ENCODE peak calls at places on chromosomes 13 and 19, in nine cellular contexts. I is CD4-positive, alpha-beta memory T cell; X is HCT116; C is kidney epithelial cell; S is fibroblast of lung; P is GM23248; O is body of pancreas; B is psoas muscle; D is PC-9. J is an unnamed sample. For H3K36me3, the result is how much of the 10 kb centered on the place peaks cover.

GRCh38 chr19:48928164-48929005 is 5.1 kb upstream of the DHDH start:
- DNase-seq in I (no peak), X (no peak), C (no peak), S (peak), P (no peak), O (no peak), B (no peak), D (no peak), J (no peak)

GRCh38 chr19:47230122-47230920 is 678 bp downstream of the BBC3 start:
- DNase-seq in I (peak), X (no peak), C (no peak), S (peak), P (peak), O (peak), B (peak), D (no peak), J (peak)

GRCh38 chr19:41705393-41706174 is 2.8 kb upstream of the CEACAM5 start:
- DNase-seq in I (peak), X (no peak), C (no peak), S (no peak), P (peak), O (peak), B (no peak), D (no peak), J (peak)

GRCh38 chr13:98822238-98822606 is 69.8 kb upstream of the SLC15A1 start:
- DNase-seq in I (no peak), X (no peak), C (no peak), S (peak), P (peak), O (peak), B (no peak), D (no peak), J (no peak)

GRCh38 chr13:95168191-95168590 is 133.1 kb downstream of the ABCC4 start:
- DNase-seq in I (no peak), X (no peak), C (no peak), S (no peak), P (no peak), O (no peak), B (no peak), D (no peak), J (no peak)

GRCh38 chr19:6753178-6754031 is 13.8 kb downstream of the SH2D3A start:
- DNase-seq in I (peak), X (peak), C (no peak), S (peak), P (peak), O (peak), B (peak), D (no peak), J (peak)

GRCh38 chr13:108595416-108596257 is 33.8 kb upstream of the MYO16 start:
- DNase-seq in I (no peak), X (no peak), C (no peak), S (no peak), P (no peak), O (no peak), B (no peak), D (no peak), J (peak)

GRCh38 chr19:1725100-1726064 is 27.9 kb upstream of the ONECUT3 start:
- DNase-seq in I (no peak), X (no peak), C (no peak), S (peak), P (peak), O (peak), B (peak), D (no peak), J (peak)

GRCh38 chr19:35742121-35742724 is at the start of gene IGFLR1:
- DNase-seq in I (peak), X (no peak), C (no peak), S (no peak), P (no peak), O (no peak), B (no peak), D (no peak), J (no peak)

GRCh38 chr13:35768551-35768950 is 292.1 kb upstream of the MAB21L1 start:
- DNase-seq in I (no peak), X (no peak), C (no peak), S (peak), P (no peak), O (no peak), B (no peak), D (no peak), J (no peak)

GRCh38 chr19:41696402-41697197 is 8.5 kb upstream of the CEACAM7 start:
- DNase-seq in I (no peak), X (no peak), C (no peak), S (no peak), P (peak), O (no peak), B (no peak), D (no peak), J (no peak)

GRCh38 chr19:6458695-6459355 is 767 bp downstream of the SLC25A23 start:
- DNase-seq in I (no peak), X (no peak), C (no peak), S (no peak), P (peak), O (peak), B (no peak), D (no peak), J (peak)

GRCh38 chr13:30173301-30173605 is 134.1 kb downstream of the KATNAL1 start:
- DNase-seq in I (no peak), X (no peak), C (no peak), S (no peak), P (no peak), O (no peak), B (no peak), D (no peak), J (no peak)

GRCh38 chr19:11581740-11582139 is 4.3 kb upstream of the ACP5 start:
- DNase-seq in I (peak), X (no peak), C (no peak), S (no peak), P (peak), O (no peak), B (no peak), D (no peak), J (no peak)

GRCh38 chr13:97844151-97844550 is 109.3 kb upstream of the IPO5 start:
- DNase-seq in I (no peak), X (no peak), C (no peak), S (no peak), P (no peak), O (no peak), B (no peak), D (no peak), J (no peak)

GRCh38 chr13:85040176-85040660 is 759.0 kb downstream of the SLITRK6 start:
- DNase-seq in I (no peak), X (no peak), C (no peak), S (no peak), P (no peak), O (no peak), B (no peak), D (no peak), J (no peak)

GRCh38 chr13:110106726-110107125 is 200.2 kb downstream of the COL4A1 start:
- DNase-seq in I (no peak), X (no peak), C (no peak), S (peak), P (peak), O (peak), B (no peak), D (no peak), J (no peak)

GRCh38 chr19:5058456-5059190 is 89.7 kb downstream of the KDM4B start:
- DNase-seq in I (no peak), X (no peak), C (no peak), S (no peak), P (peak), O (no peak), B (no peak), D (no peak), J (no peak)

GRCh38 chr13:49326222-49326917 is 78.6 kb downstream of the CDADC1 start:
- DNase-seq in I (no peak), X (no peak), C (no peak), S (no peak), P (no peak), O (no peak), B (no peak), D (no peak), J (no peak)

GRCh38 chr13:75073791-75074190 is 408.2 kb downstream of the TBC1D4 start:
- DNase-seq in I (no peak), X (no peak), C (no peak), S (no peak), P (no peak), O (no peak), B (no peak), D (no peak), J (no peak)

GRCh38 chr13:41019578-41020347 is 647 bp upstream of the ELF1 start:
- DNase-seq in I (no peak), X (no peak), C (peak), S (no peak), P (no peak), O (peak), B (no peak), D (no peak), J (no peak)

GRCh38 chr19:35120898-35121297 is 5.3 kb downstream of the FXYD3 start:
- DNase-seq in I (no peak), X (no peak), C (no peak), S (no peak), P (peak), O (no peak), B (no peak), D (peak), J (no peak)

GRCh38 chr13:48377857-48378256 is 35.1 kb downstream of the LPAR6 start:
- DNase-seq in I (no peak), X (no peak), C (no peak), S (no peak), P (no peak), O (no peak), B (no peak), D (no peak), J (no peak)

GRCh38 chr13:92838786-92839185 is 387.8 kb upstream of the GPC6 start:
- DNase-seq in I (no peak), X (no peak), C (peak), S (peak), P (peak), O (no peak), B (no peak), D (no peak), J (no peak)

GRCh38 chr13:88051746-88052482 is 380.7 kb downstream of the SLITRK5 start:
- DNase-seq in I (no peak), X (no peak), C (no peak), S (no peak), P (no peak), O (no peak), B (no peak), D (no peak), J (no peak)

GRCh38 chr13:34250151-34250550 is 432.2 kb downstream of the RFC3 start:
- DNase-seq in I (no peak), X (no peak), C (no peak), S (no peak), P (no peak), O (no peak), B (no peak), D (no peak), J (no peak)

GRCh38 chr19:13774217-13775191 is at the start of gene C19orf53:
- DNase-seq in I (peak), X (peak), C (no peak), S (peak), P (peak), O (peak), B (peak), D (peak), J (peak)

GRCh38 chr13:110566201-110566600 is 4.7 kb upstream of the RAB20 start:
- DNase-seq in I (no peak), X (no peak), C (no peak), S (no peak), P (no peak), O (no peak), B (no peak), D (no peak), J (no peak)

GRCh38 chr19:42563352-42564210 is 31.1 kb downstream of the CEACAM8 start:
- DNase-seq in I (no peak), X (peak), C (no peak), S (peak), P (peak), O (peak), B (no peak), D (no peak), J (peak)

GRCh38 chr13:85379433-85379832 is 419.8 kb downstream of the SLITRK6 start:
- DNase-seq in I (no peak), X (no peak), C (no peak), S (no peak), P (no peak), O (no peak), B (no peak), D (no peak), J (no peak)

GRCh38 chr13:40777166-40777956 is 6.4 kb upstream of the MRPS31 start:
- DNase-seq in I (peak), X (peak), C (no peak), S (peak), P (peak), O (peak), B (no peak), D (peak), J (peak)

GRCh38 chr19:22976248-22976647 is 26.7 kb downstream of the ZNF728 start:
- DNase-seq in I (no peak), X (no peak), C (no peak), S (no peak), P (no peak), O (no peak), B (no peak), D (no peak), J (no peak)

GRCh38 chr13:99385161-99385560 is 78.0 kb upstream of the GPR183 start:
- DNase-seq in I (no peak), X (no peak), C (no peak), S (no peak), P (no peak), O (no peak), B (no peak), D (no peak), J (no peak)

GRCh38 chr13:38755792-38756191 is 68.9 kb downstream of the FREM2 start:
- DNase-seq in I (no peak), X (no peak), C (no peak), S (no peak), P (no peak), O (peak), B (no peak), D (no peak), J (no peak)

GRCh38 chr13:36774895-36775294 is 44.1 kb upstream of the RFXAP start:
- DNase-seq in I (no peak), X (no peak), C (no peak), S (no peak), P (no peak), O (no peak), B (no peak), D (no peak), J (no peak)

GRCh38 chr13:79548886-79549285 is 67.9 kb downstream of the NDFIP2 start:
- DNase-seq in I (no peak), X (no peak), C (no peak), S (peak), P (no peak), O (no peak), B (no peak), D (no peak), J (no peak)

DNA sequence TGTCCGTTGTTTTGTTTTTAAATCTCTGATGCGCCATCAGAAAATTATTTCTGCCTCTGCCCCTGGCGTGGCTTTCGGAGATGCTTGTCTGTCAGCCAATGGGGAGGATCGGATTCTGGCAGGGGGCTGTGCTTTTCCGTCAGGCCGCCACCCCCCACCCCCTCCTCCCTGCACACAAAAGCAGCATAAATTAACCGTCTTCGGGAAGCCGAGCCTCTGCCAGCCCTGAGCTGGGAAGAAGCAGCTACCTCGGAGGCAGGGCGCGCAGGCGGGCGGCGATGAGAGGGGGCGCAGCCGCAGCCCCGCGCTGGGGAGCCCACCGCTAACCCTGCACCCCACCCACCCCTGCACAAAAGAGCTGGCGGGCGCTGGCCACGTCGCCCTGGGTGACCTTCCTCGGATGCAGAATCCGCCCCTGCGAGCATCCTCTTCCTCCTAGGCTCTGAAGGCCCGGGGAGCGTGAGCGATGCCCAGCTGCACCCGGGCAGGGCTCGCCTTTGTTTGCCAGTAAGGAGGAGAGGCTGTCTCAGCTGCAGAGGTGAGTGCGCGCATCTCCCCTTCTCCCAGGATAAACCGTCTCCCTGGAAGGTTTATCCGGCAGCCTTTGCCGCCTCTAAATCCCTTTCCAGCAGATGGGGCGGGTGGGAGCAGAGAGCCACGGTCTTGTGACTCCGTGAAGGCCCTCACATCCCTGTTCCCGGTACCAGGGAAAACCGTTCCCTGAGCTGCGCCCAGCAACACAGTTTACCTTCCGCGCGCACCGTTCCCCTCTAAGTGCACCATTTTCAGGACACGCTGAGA is at the start of gene ATCAY:
- DNase-seq in I (no peak), X (no peak), C (no peak), S (no peak), P (no peak), O (no peak), B (no peak), D (no peak), J (peak)
- H3K4me3 ChIP-seq in I (no peak), X (no peak), C (no peak), S (no peak), P (no peak), O (no peak), B (no peak), D (no peak), J (peak)

GRCh38 chr19:45070861-45071544 is 5.3 kb downstream of the ZNF296 start:
- DNase-seq in I (no peak), X (no peak), C (no peak), S (no peak), P (no peak), O (no peak), B (no peak), D (no peak), J (peak)
- H3K36me3 ChIP-seq in I (under half), X (under half), C (under half), S (under half), P (under half), O (under half), B (half or more), D (under half), J (under half)

GRCh38 chr19:19626516-19627441 is 1.2 kb downstream of the LPAR2 start:
- DNase-seq in I (no peak), X (no peak), C (no peak), S (no peak), P (no peak), O (no peak), B (no peak), D (no peak), J (peak)

GRCh38 chr19:19627442-19627715 is 641 bp downstream of the LPAR2 start:
- DNase-seq in I (peak), X (no peak), C (no peak), S (no peak), P (no peak), O (no peak), B (no peak), D (no peak), J (peak)

GRCh38 chr19:19628499-19629134 is 597 bp upstream of the LPAR2 start:
- DNase-seq in I (peak), X (peak), C (no peak), S (peak), P (peak), O (peak), B (no peak), D (peak), J (peak)

GRCh38 chr19:19630062-19630414 is 2.0 kb upstream of the LPAR2 start:
- DNase-seq in I (no peak), X (no peak), C (no peak), S (no peak), P (no peak), O (no peak), B (no peak), D (no peak), J (no peak)

GRCh38 chr19:19627716-19628498 is at the start of gene LPAR2:
- DNase-seq in I (peak), X (peak), C (no peak), S (no peak), P (peak), O (peak), B (no peak), D (peak), J (peak)
- H3K4me3 ChIP-seq in I (peak), X (peak), C (peak), S (no peak), P (peak), O (peak), B (peak), D (peak), J (peak)

DNA sequence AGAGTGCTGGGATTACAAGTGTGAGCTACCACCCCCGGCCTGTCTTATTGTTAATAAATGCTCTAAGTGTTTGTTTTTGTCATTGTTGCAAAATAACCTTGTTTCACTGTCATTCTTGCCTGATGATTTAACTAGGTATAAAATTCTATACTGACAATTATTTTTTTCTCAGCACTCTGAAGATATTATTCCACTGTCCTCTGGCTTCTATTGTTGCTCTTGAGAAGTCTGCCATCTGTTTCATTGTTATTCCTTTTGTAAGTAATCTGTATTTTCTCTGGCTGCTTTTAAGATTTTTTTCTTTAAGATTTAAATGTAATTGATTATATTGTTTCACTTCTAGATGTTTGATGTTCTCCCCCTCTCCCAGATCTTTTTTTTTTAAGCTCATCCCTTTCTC is 17.6 kb downstream of the ZNF420 start:
- DNase-seq in I (no peak), X (no peak), C (no peak), S (no peak), P (peak), O (no peak), B (no peak), D (no peak), J (no peak)
- H3K36me3 ChIP-seq in I (half or more), X (under half), C (under half), S (under half), P (half or more), O (under half), B (half or more), D (under half), J (under half)

GRCh38 chr19:16456652-16457194 is 15.0 kb downstream of the EPS15L1 start:
- DNase-seq in I (no peak), X (no peak), C (no peak), S (no peak), P (peak), O (no peak), B (no peak), D (no peak), J (peak)
- H3K4me3 ChIP-seq in I (no peak), X (no peak), C (peak), S (no peak), P (no peak), O (no peak), B (peak), D (no peak), J (no peak)

DNA sequence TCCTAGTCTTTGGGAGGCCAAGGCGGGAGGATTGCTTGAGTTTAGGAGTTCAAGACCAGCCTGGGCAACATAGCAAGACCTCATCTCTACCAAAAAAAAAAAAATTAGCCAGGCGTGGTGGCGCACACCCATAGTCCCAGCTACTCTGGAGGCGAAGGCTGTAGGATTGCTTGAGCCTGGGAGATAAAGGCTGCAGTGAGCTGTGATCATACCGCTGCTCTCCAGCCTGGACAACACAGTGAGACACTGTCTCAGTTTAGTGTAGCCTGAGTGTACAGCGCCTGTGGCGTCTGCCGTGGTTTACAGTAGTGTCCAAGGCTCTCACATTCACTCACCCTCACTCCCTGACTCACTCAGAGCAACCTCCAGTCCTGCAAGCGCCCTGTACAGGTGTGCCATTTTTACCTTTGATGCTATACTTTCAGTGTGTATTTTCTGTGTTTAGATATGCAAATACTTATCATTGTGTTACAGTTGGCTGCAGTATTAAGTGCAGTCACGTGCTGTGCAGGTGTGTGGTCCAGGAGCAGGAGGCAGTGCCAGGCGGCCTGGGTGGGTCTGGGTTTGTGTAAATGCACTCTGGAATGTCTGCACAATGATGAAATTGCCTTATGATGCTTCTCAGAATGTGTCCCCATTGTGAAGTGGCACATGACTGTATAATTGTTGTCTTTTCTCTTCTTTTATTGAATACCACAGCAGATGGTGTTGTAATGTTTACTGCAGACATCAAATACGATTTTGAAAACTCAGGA is 36.1 kb upstream of the DCUN1D2 start:
- DNase-seq in I (no peak), X (no peak), C (no peak), S (no peak), P (no peak), O (no peak), B (no peak), D (no peak), J (no peak)
- H3K36me3 ChIP-seq in I (under half), X (under half), C (under half), S (under half), P (half or more), O (under half), B (half or more), D (under half), J (under half)